ENCODE peak calls at places on chromosome 10, in eight cellular contexts. Q is GM12878, W is Karpas-422, O is GM23248, B is mesendoderm, F is SK-N-SH, G is fibroblast of lung, N is H9. Z is an unnamed sample. For H3K79me2, the result is how much of the 10 kb centered on the place peaks cover.

GRCh38 chr10:7449063-7449695 is 38.3 kb upstream of the SFMBT2 start:
- DNase-seq in F (no peak), W (no peak), Q (no peak), G (no peak), O (peak), B (peak), N (no peak), Z (no peak)

GRCh38 chr10:29763396-29763795 is 128.6 kb upstream of the SVIL start:
- DNase-seq in B (no peak), N (no peak), W (no peak), F (no peak), O (no peak), Q (no peak), G (no peak), Z (no peak)

GRCh38 chr10:126972622-126973414 is 67.6 kb downstream of the DOCK1 start:
- DNase-seq in O (peak), G (peak), Q (no peak), N (no peak), B (peak), F (no peak), W (no peak), Z (peak)

GRCh38 chr10:23405540-23405939 is 33.3 kb upstream of the OTUD1 start:
- DNase-seq in O (no peak), W (no peak), B (no peak), N (no peak), Q (no peak), G (peak), F (no peak), Z (no peak)

GRCh38 chr10:71241899-71242620 is 29.7 kb downstream of the UNC5B start:
- DNase-seq in F (peak), W (no peak), B (no peak), Q (no peak), N (no peak), O (peak), G (no peak), Z (peak)

GRCh38 chr10:100340948-100341847 is 5.8 kb upstream of the SCD start:
- DNase-seq in B (no peak), N (no peak), Q (no peak), W (no peak), G (peak), O (no peak), F (no peak), Z (no peak)

GRCh38 chr10:130806426-130806825 is 505.1 kb downstream of the TCERG1L start:
- DNase-seq in Q (no peak), B (no peak), G (no peak), F (no peak), N (peak), O (no peak), W (no peak), Z (no peak)

GRCh38 chr10:47205199-47205598 is 94.8 kb upstream of the GDF10 start:
- DNase-seq in O (no peak), F (no peak), G (no peak), Q (no peak), N (no peak), B (no peak), W (no peak), Z (no peak)

GRCh38 chr10:110655286-110655685 is 11.2 kb downstream of the RBM20 start:
- DNase-seq in N (no peak), O (no peak), W (no peak), F (no peak), G (no peak), B (no peak), Q (no peak), Z (no peak)

GRCh38 chr10:74460812-74461211 is 309.8 kb downstream of the ADK start:
- DNase-seq in G (peak), N (no peak), O (peak), Q (no peak), B (no peak), F (no peak), W (no peak), Z (peak)

GRCh38 chr10:114631678-114632417 is 26.2 kb downstream of the ABLIM1 start:
- DNase-seq in Q (no peak), B (peak), W (no peak), N (peak), F (peak), O (peak), G (no peak), Z (peak)

GRCh38 chr10:7826971-7827370 is 8.7 kb downstream of the TAF3 start:
- DNase-seq in N (peak), F (no peak), O (peak), G (peak), B (peak), W (no peak), Q (no peak), Z (no peak)

GRCh38 chr10:68156373-68157185 is 47.3 kb downstream of the MYPN start:
- DNase-seq in B (peak), W (peak), G (peak), F (peak), O (peak), N (peak), Q (no peak), Z (peak)

GRCh38 chr10:75528392-75528791 is 97.0 kb downstream of the LRMDA start:
- DNase-seq in F (no peak), W (no peak), Q (no peak), G (no peak), O (no peak), N (no peak), B (no peak), Z (no peak)

GRCh38 chr10:31490858-31491504 is 172.0 kb downstream of the ZEB1 start:
- DNase-seq in Q (peak), F (no peak), G (peak), W (peak), O (peak), N (peak), B (peak), Z (peak)

GRCh38 chr10:74150151-74151056 is at the start of gene AP3M1:
- DNase-seq in F (peak), N (peak), B (no peak), Q (peak), O (peak), G (no peak), W (peak), Z (peak)

GRCh38 chr10:12572281-12572680 is 222.9 kb downstream of the CAMK1D start:
- DNase-seq in W (no peak), N (no peak), B (no peak), G (no peak), F (no peak), O (no peak), Q (no peak), Z (no peak)

GRCh38 chr10:119362122-119362521 is 154.8 kb downstream of the GRK5 start:
- DNase-seq in W (no peak), B (no peak), Q (no peak), G (no peak), N (no peak), O (no peak), F (no peak), Z (no peak)

GRCh38 chr10:32163076-32163773 is 107.0 kb upstream of the KIF5B start:
- DNase-seq in G (no peak), Q (no peak), B (no peak), O (peak), W (no peak), F (no peak), N (no peak), Z (no peak)

GRCh38 chr10:8396675-8397074 is 342.2 kb downstream of the GATA3 start:
- DNase-seq in F (no peak), Q (no peak), W (no peak), G (no peak), O (peak), B (no peak), N (no peak), Z (no peak)

GRCh38 chr10:100362570-100363496 is 15.8 kb downstream of the SCD start:
- DNase-seq in N (no peak), G (no peak), O (no peak), W (no peak), F (no peak), B (no peak), Q (no peak), Z (no peak)

GRCh38 chr10:118568327-118568848 is 27.1 kb downstream of the PRLHR start:
- DNase-seq in F (peak), B (peak), G (peak), Q (peak), W (peak), N (no peak), O (peak), Z (peak)

GRCh38 chr10:24444337-24444736 is 235.4 kb downstream of the KIAA1217 start:
- DNase-seq in Q (no peak), G (peak), N (no peak), O (peak), W (no peak), B (no peak), F (no peak), Z (no peak)

GRCh38 chr10:123788981-123789380 is 102.6 kb downstream of the CPXM2 start:
- DNase-seq in Q (no peak), B (no peak), G (no peak), F (no peak), N (no peak), O (no peak), W (no peak), Z (no peak)

GRCh38 chr10:46516660-46517416 is 39.6 kb downstream of the GPRIN2 start:
- DNase-seq in G (peak), N (peak), O (peak), Q (no peak), B (peak), F (no peak), W (no peak), Z (peak)

GRCh38 chr10:1156616-1156886 is 100.4 kb downstream of the WDR37 start:
- DNase-seq in Q (no peak), W (no peak), B (no peak), O (no peak), G (no peak), N (no peak), F (no peak), Z (no peak)

GRCh38 chr10:14016011-14016536 is 314.6 kb downstream of the FRMD4A start:
- DNase-seq in G (peak), B (no peak), O (no peak), Q (no peak), W (no peak), N (no peak), F (no peak), Z (peak)

GRCh38 chr10:6232846-6233724 is 30.4 kb downstream of the PFKFB3 start:
- DNase-seq in B (no peak), F (peak), O (no peak), G (no peak), W (no peak), N (no peak), Q (no peak), Z (no peak)

GRCh38 chr10:46223626-46224413 is 63.0 kb upstream of the ANTXRL start:
- DNase-seq in G (no peak), Q (no peak), B (no peak), N (no peak), F (no peak), O (no peak), W (no peak), Z (no peak)

GRCh38 chr10:63919576-63920279 is 398.5 kb downstream of the REEP3 start:
- DNase-seq in B (no peak), N (no peak), Q (no peak), W (no peak), G (no peak), O (no peak), F (no peak), Z (no peak)

GRCh38 chr10:4081691-4082111 is 296.7 kb upstream of the KLF6 start:
- DNase-seq in F (no peak), N (no peak), W (no peak), Q (no peak), O (peak), G (no peak), B (no peak), Z (no peak)

GRCh38 chr10:35130588-35131146 is 4.0 kb downstream of the CREM start:
- DNase-seq in W (peak), G (no peak), Q (no peak), O (no peak), F (no peak), B (no peak), N (no peak), Z (no peak)
- H3K79me2 ChIP-seq in W (under half), G (under half), Q (half or more), O (half or more), F (half or more), B (under half), N (under half), Z (under half)

GRCh38 chr10:34813626-34814227 is 1.4 kb downstream of the PARD3 start:
- DNase-seq in O (peak), N (no peak), W (no peak), G (peak), Q (no peak), F (no peak), B (peak), Z (peak)

GRCh38 chr10:34816067-34817002 is 1.2 kb upstream of the PARD3 start:
- DNase-seq in B (peak), W (no peak), Q (no peak), G (peak), N (peak), O (peak), F (peak), Z (peak)

GRCh38 chr10:34815174-34816066 is at the start of gene PARD3:
- DNase-seq in F (peak), Q (no peak), G (peak), W (no peak), B (peak), N (peak), O (peak), Z (peak)

GRCh38 chr10:34812771-34813170 is 2.3 kb downstream of the PARD3 start:
- DNase-seq in Q (no peak), W (no peak), B (no peak), G (no peak), F (no peak), N (no peak), O (no peak), Z (no peak)

GRCh38 chr10:34814228-34815173 is 595 bp downstream of the PARD3 start:
- DNase-seq in N (peak), W (no peak), F (peak), O (peak), G (peak), B (peak), Q (no peak), Z (peak)
- H3K79me2 ChIP-seq in N (under half), W (under half), F (under half), O (under half), G (under half), B (under half), Q (under half), Z (under half)

GRCh38 chr10:35331894-35332640 is 4.2 kb upstream of the CCNY start:
- DNase-seq in O (peak), Q (no peak), F (no peak), G (peak), W (no peak), B (no peak), N (no peak), Z (peak)
- H3K79me2 ChIP-seq in O (half or more), Q (under half), F (half or more), G (under half), W (half or more), B (under half), N (under half), Z (half or more)

GRCh38 chr10:132543916-132544743 is 6.5 kb downstream of the INPP5A start:
- DNase-seq in N (no peak), B (no peak), G (no peak), F (no peak), W (no peak), O (no peak), Q (no peak), Z (no peak)

GRCh38 chr10:132546567-132547420 is 9.2 kb downstream of the INPP5A start:
- DNase-seq in N (no peak), G (no peak), F (no peak), Q (no peak), O (no peak), B (no peak), W (no peak), Z (no peak)

GRCh38 chr10:132544744-132545658 is 7.4 kb downstream of the INPP5A start:
- DNase-seq in O (peak), Q (no peak), F (no peak), W (peak), N (no peak), G (no peak), B (no peak), Z (no peak)

GRCh38 chr10:132547421-132547861 is 9.9 kb downstream of the INPP5A start:
- DNase-seq in F (no peak), Q (no peak), N (no peak), O (no peak), B (no peak), W (no peak), G (no peak), Z (no peak)

DNA sequence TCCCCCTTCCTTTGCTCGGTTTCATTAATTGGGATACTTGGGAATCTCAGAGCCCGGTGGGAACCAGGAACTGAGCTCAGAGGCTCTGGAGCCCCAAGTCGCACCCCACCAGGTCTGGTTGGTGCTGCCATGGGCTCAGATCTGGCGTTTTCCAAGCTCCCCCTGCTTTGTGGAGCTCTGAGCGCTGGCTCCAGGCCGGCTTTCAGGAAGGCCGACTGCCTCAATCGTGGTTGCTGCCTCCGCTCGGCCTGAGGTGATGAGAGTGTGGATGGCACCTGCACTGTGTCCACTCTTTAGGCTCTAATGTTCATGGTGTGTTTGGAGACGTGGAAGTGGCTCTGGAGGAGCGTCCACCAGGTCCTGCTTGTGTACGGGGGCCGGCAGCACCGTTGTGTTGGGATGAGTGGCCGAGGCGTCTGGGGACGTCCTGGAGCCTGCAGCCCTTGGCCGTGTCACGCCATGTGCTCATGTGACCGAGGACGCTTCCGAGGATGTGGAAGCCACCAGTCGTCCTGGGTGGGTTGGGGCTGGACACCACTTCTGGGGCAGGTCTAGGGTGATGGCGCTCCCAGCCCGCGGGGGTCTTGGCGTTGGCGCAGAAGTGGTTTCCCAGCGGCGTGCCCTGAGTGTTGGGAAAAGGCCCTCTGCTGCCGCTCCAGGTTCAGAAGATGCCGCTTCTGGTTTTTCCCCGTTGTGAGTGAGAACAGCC is 8.2 kb downstream of the INPP5A start:
- DNase-seq in N (no peak), W (no peak), O (no peak), F (no peak), Q (no peak), B (no peak), G (no peak), Z (no peak)
- H3K79me2 ChIP-seq in N (under half), W (under half), O (half or more), F (half or more), Q (under half), B (under half), G (half or more), Z (under half)

DNA sequence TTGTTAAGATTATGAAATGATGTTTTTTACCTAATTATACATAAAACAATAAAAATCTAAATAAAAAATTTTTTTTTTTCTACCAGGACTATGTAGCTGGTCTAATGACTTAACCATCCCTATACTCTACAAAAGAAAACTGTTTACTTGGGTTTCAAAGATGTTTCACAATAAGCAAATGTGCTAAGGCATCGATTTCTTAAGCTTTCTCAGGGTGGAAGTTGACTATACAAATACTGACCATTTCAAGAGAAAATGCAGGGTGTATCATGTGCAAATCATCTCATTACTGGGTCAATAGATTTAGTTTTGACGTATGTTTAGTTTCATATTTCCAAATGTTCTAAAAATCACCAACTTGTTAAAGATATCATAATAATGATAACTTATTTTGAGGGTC is 7.6 kb downstream of the NRP1 start:
- DNase-seq in W (no peak), G (peak), O (peak), B (no peak), Q (no peak), F (no peak), N (no peak), Z (no peak)
- H3K79me2 ChIP-seq in W (under half), G (half or more), O (half or more), B (under half), Q (under half), F (half or more), N (under half), Z (half or more)

DNA sequence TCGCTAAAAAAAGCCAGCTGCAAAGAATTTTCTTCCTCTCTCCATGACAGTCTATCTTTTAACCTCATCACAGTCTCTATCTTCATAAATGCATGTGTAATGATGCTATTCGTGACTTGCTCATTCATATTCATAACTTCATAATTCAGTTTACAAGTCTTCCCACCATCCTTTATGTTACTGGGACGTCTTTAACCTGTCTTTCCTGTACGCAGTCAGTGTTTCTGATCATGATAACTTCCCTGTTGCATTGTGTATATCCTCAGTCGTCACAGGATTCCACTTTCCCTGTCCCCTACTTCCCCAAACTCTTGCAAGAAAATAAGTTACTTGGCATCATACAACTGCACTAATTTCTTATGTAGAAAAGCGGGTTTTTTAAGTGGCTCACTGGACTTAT is 165.6 kb upstream of the ASAH2 start:
- DNase-seq in O (peak), N (no peak), Q (no peak), G (no peak), B (no peak), F (no peak), W (no peak), Z (no peak)
- H3K79me2 ChIP-seq in O (half or more), N (under half), Q (half or more), G (half or more), B (under half), F (half or more), W (under half), Z (under half)

Z was measured in endothelial cell of umbilical vein.